ENCODE peak calls at places on chromosomes 5 and 9, in six cellular contexts. One of them, this sample, is unnamed.

GRCh38 chr5:163645421-163646416 is 140.3 kb downstream of the MAT2B start:
- DNase-seq in cardiac fibroblast: no peak
- DNase-seq in CD8-positive, alpha-beta T cell: no peak
- DNase-seq in astrocyte of the spinal cord: no peak
- DNase-seq in tibial nerve: no peak
- DNase-seq in GM06990: no peak
- DNase-seq in this sample: no peak

GRCh38 chr9:19698960-19699359 is 89.9 kb downstream of the SLC24A2 start:
- DNase-seq in cardiac fibroblast: no peak
- DNase-seq in CD8-positive, alpha-beta T cell: no peak
- DNase-seq in astrocyte of the spinal cord: no peak
- DNase-seq in tibial nerve: no peak
- DNase-seq in GM06990: no peak
- DNase-seq in this sample: no peak

GRCh38 chr5:157977957-157978505 is 119.1 kb upstream of the CLINT1 start:
- DNase-seq in cardiac fibroblast: no peak
- DNase-seq in CD8-positive, alpha-beta T cell: no peak
- DNase-seq in astrocyte of the spinal cord: no peak
- DNase-seq in tibial nerve: no peak
- DNase-seq in GM06990: no peak
- DNase-seq in this sample: no peak

GRCh38 chr9:7996558-7996957 is 197.0 kb upstream of the DMAC1 start:
- DNase-seq in cardiac fibroblast: no peak
- DNase-seq in CD8-positive, alpha-beta T cell: no peak
- DNase-seq in astrocyte of the spinal cord: no peak
- DNase-seq in tibial nerve: no peak
- DNase-seq in GM06990: no peak
- DNase-seq in this sample: no peak

GRCh38 chr5:36301858-36302603 is at the start of gene RANBP3L:
- DNase-seq in cardiac fibroblast: peak
- DNase-seq in CD8-positive, alpha-beta T cell: no peak
- DNase-seq in astrocyte of the spinal cord: peak
- DNase-seq in tibial nerve: no peak
- DNase-seq in GM06990: no peak
- DNase-seq in this sample: peak

GRCh38 chr5:132065351-132065937 is 5.0 kb downstream of the IL3 start:
- DNase-seq in cardiac fibroblast: peak
- DNase-seq in CD8-positive, alpha-beta T cell: no peak
- DNase-seq in astrocyte of the spinal cord: peak
- DNase-seq in tibial nerve: no peak
- DNase-seq in GM06990: peak
- DNase-seq in this sample: no peak

GRCh38 chr5:43386960-43387362 is 25.2 kb downstream of the CCL28 start:
- DNase-seq in cardiac fibroblast: peak
- DNase-seq in CD8-positive, alpha-beta T cell: no peak
- DNase-seq in astrocyte of the spinal cord: no peak
- DNase-seq in tibial nerve: no peak
- DNase-seq in GM06990: peak
- DNase-seq in this sample: no peak

GRCh38 chr5:102807878-102808502 is 52.9 kb downstream of the PAM start:
- DNase-seq in cardiac fibroblast: peak
- DNase-seq in CD8-positive, alpha-beta T cell: no peak
- DNase-seq in astrocyte of the spinal cord: peak
- DNase-seq in tibial nerve: no peak
- DNase-seq in GM06990: no peak
- DNase-seq in this sample: peak

GRCh38 chr5:178382689-178383276 is 150.2 kb upstream of the PHYKPL start:
- DNase-seq in cardiac fibroblast: no peak
- DNase-seq in CD8-positive, alpha-beta T cell: no peak
- DNase-seq in astrocyte of the spinal cord: no peak
- DNase-seq in tibial nerve: no peak
- DNase-seq in GM06990: no peak
- DNase-seq in this sample: no peak

GRCh38 chr9:91817493-91818225 is 132.4 kb downstream of the ROR2 start:
- DNase-seq in cardiac fibroblast: peak
- DNase-seq in CD8-positive, alpha-beta T cell: no peak
- DNase-seq in astrocyte of the spinal cord: peak
- DNase-seq in tibial nerve: no peak
- DNase-seq in GM06990: no peak
- DNase-seq in this sample: peak

GRCh38 chr5:112350626-112351025 is 68.5 kb downstream of the EPB41L4A start:
- DNase-seq in cardiac fibroblast: no peak
- DNase-seq in CD8-positive, alpha-beta T cell: no peak
- DNase-seq in astrocyte of the spinal cord: no peak
- DNase-seq in tibial nerve: no peak
- DNase-seq in GM06990: no peak
- DNase-seq in this sample: no peak

GRCh38 chr5:82335807-82336206 is 57.7 kb upstream of the RPS23 start:
- DNase-seq in cardiac fibroblast: peak
- DNase-seq in CD8-positive, alpha-beta T cell: no peak
- DNase-seq in astrocyte of the spinal cord: no peak
- DNase-seq in tibial nerve: no peak
- DNase-seq in GM06990: no peak
- DNase-seq in this sample: peak

GRCh38 chr9:6759114-6759977 is 1.6 kb downstream of the KDM4C start:
- DNase-seq in cardiac fibroblast: peak
- DNase-seq in CD8-positive, alpha-beta T cell: no peak
- DNase-seq in astrocyte of the spinal cord: peak
- DNase-seq in tibial nerve: no peak
- DNase-seq in GM06990: no peak
- DNase-seq in this sample: peak

GRCh38 chr5:149221731-149222342 is 49.8 kb upstream of the AFAP1L1 start:
- DNase-seq in cardiac fibroblast: peak
- DNase-seq in CD8-positive, alpha-beta T cell: no peak
- DNase-seq in astrocyte of the spinal cord: peak
- DNase-seq in tibial nerve: no peak
- DNase-seq in GM06990: no peak
- DNase-seq in this sample: no peak

GRCh38 chr5:158127536-158127935 is 268.6 kb upstream of the CLINT1 start:
- DNase-seq in cardiac fibroblast: no peak
- DNase-seq in CD8-positive, alpha-beta T cell: no peak
- DNase-seq in astrocyte of the spinal cord: no peak
- DNase-seq in tibial nerve: no peak
- DNase-seq in GM06990: no peak
- DNase-seq in this sample: no peak

GRCh38 chr9:92480332-92480771 is 2.0 kb downstream of the ASPN start:
- DNase-seq in cardiac fibroblast: peak
- DNase-seq in CD8-positive, alpha-beta T cell: no peak
- DNase-seq in astrocyte of the spinal cord: peak
- DNase-seq in tibial nerve: no peak
- DNase-seq in GM06990: no peak
- DNase-seq in this sample: peak

GRCh38 chr5:675876-676698 is 17.1 kb downstream of the TPPP start:
- DNase-seq in cardiac fibroblast: no peak
- DNase-seq in CD8-positive, alpha-beta T cell: no peak
- DNase-seq in astrocyte of the spinal cord: no peak
- DNase-seq in tibial nerve: no peak
- DNase-seq in GM06990: no peak
- DNase-seq in this sample: no peak

GRCh38 chr5:169861934-169862333 is 118.4 kb downstream of the INSYN2B start:
- DNase-seq in cardiac fibroblast: peak
- DNase-seq in CD8-positive, alpha-beta T cell: no peak
- DNase-seq in astrocyte of the spinal cord: peak
- DNase-seq in tibial nerve: no peak
- DNase-seq in GM06990: no peak
- DNase-seq in this sample: peak

GRCh38 chr5:176816043-176816745 is 5.8 kb downstream of the UNC5A start:
- DNase-seq in cardiac fibroblast: no peak
- DNase-seq in CD8-positive, alpha-beta T cell: no peak
- DNase-seq in astrocyte of the spinal cord: no peak
- DNase-seq in tibial nerve: no peak
- DNase-seq in GM06990: no peak
- DNase-seq in this sample: no peak

GRCh38 chr9:105698348-105698747 is 4.0 kb downstream of the TMEM38B start:
- DNase-seq in cardiac fibroblast: no peak
- DNase-seq in CD8-positive, alpha-beta T cell: no peak
- DNase-seq in astrocyte of the spinal cord: no peak
- DNase-seq in tibial nerve: no peak
- DNase-seq in GM06990: no peak
- DNase-seq in this sample: no peak

DNA sequence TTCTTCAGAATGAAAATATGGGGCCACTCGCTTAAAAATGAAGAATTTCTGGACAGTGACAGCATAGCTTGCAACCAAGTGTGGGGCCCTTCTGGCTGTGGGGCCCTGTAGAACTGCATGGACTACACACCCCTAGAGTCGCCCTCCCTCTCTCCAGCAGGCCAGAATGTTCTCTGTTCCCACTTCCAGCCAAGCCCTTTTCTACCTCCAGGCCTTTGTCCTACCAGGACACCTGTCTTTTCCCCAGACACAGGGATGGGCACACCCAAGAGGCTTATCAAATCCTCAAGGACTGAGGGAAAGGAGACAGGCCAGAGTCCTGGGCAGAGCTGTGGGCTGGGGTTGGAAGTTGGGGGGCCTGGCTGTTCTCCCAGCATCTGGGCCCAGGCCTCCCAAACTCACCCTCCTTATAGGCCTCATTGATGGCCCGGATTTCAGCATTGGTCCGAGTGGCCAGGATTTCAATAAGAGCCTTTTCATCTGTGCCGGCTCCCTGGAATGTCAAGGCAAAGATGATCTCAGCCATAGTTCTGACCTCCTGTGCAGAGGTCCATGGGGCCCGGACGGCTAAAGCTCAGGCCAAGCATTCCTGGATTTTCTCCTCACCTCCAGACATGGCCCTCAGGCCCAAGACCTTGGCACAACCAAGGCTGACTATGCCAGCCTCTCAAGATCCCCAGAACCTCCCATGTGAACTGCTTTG is 38.2 kb upstream of the TNIP1 start:
- DNase-seq in cardiac fibroblast: no peak
- DNase-seq in CD8-positive, alpha-beta T cell: no peak
- DNase-seq in astrocyte of the spinal cord: no peak
- DNase-seq in tibial nerve: no peak
- DNase-seq in GM06990: no peak
- DNase-seq in this sample: no peak
- H3K4me3 ChIP-seq in cardiac fibroblast: no peak
- H3K4me3 ChIP-seq in CD8-positive, alpha-beta T cell: no peak
- H3K4me3 ChIP-seq in astrocyte of the spinal cord: no peak
- H3K4me3 ChIP-seq in tibial nerve: no peak
- H3K4me3 ChIP-seq in GM06990: no peak
- H3K4me3 ChIP-seq in this sample: no peak

GRCh38 chr5:180289966-180290365 is 1.9 kb downstream of the MAPK9 start:
- DNase-seq in cardiac fibroblast: no peak
- DNase-seq in CD8-positive, alpha-beta T cell: no peak
- DNase-seq in astrocyte of the spinal cord: no peak
- DNase-seq in tibial nerve: no peak
- DNase-seq in GM06990: no peak
- DNase-seq in this sample: no peak

GRCh38 chr5:180291943-180292831 is at the start of gene MAPK9:
- DNase-seq in cardiac fibroblast: peak
- DNase-seq in CD8-positive, alpha-beta T cell: peak
- DNase-seq in astrocyte of the spinal cord: peak
- DNase-seq in tibial nerve: peak
- DNase-seq in GM06990: peak
- DNase-seq in this sample: peak

GRCh38 chr5:180289433-180289832 is 2.5 kb downstream of the MAPK9 start:
- DNase-seq in cardiac fibroblast: no peak
- DNase-seq in CD8-positive, alpha-beta T cell: no peak
- DNase-seq in astrocyte of the spinal cord: no peak
- DNase-seq in tibial nerve: no peak
- DNase-seq in GM06990: no peak
- DNase-seq in this sample: no peak

GRCh38 chr5:180290568-180291233 is 1.2 kb downstream of the MAPK9 start:
- DNase-seq in cardiac fibroblast: no peak
- DNase-seq in CD8-positive, alpha-beta T cell: no peak
- DNase-seq in astrocyte of the spinal cord: no peak
- DNase-seq in tibial nerve: no peak
- DNase-seq in GM06990: no peak
- DNase-seq in this sample: no peak

DNA sequence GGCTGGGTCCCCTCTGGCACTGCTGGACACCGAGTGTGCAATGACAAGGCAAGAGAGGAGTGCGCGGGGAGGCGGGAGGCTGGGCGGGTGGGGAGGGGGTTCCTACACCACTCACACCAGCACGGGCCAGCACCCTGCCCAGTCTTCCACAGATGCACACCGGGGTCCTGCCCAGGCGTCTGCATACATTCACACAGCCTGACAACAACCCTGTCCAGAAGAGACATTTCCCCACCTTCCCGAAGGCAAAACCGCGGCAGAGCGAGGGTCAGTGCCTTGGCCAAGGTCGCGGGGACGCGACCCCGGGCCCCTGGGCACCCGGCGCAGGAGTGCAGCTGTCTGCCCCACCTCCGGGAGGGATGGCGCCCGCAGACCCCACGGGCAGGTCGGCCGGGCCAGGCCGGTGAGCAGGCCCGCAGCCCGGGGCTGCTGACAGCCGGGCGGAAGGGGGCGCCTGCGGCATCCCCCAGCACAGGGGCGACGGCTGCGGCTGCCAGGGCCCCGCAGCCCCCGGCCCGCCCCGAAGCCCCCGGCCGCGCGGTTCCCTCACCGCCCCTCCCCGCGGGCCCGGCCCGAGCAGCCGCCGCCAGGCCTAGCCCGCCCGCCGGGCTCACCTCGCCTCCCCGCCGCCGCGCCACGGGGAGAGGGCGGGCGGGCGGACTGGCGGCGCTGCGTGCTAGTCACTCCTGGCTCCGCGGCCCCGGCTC is 496 bp downstream of the MAPK9 start:
- DNase-seq in cardiac fibroblast: no peak
- DNase-seq in CD8-positive, alpha-beta T cell: no peak
- DNase-seq in astrocyte of the spinal cord: no peak
- DNase-seq in tibial nerve: no peak
- DNase-seq in GM06990: peak
- DNase-seq in this sample: no peak
- TF ChIP-seq CTCF in cardiac fibroblast: no peak
- TF ChIP-seq CTCF in CD8-positive, alpha-beta T cell: no peak
- TF ChIP-seq CTCF in astrocyte of the spinal cord: peak
- TF ChIP-seq CTCF in tibial nerve: peak
- TF ChIP-seq CTCF in GM06990: no peak
- TF ChIP-seq CTCF in this sample: peak

GRCh38 chr5:88675758-88676636 is 207.0 kb downstream of the MEF2C start:
- DNase-seq in cardiac fibroblast: peak
- DNase-seq in CD8-positive, alpha-beta T cell: no peak
- DNase-seq in astrocyte of the spinal cord: peak
- DNase-seq in tibial nerve: no peak
- DNase-seq in GM06990: peak
- DNase-seq in this sample: no peak

GRCh38 chr5:88675159-88675757 is 207.7 kb downstream of the MEF2C start:
- DNase-seq in cardiac fibroblast: no peak
- DNase-seq in CD8-positive, alpha-beta T cell: no peak
- DNase-seq in astrocyte of the spinal cord: peak
- DNase-seq in tibial nerve: no peak
- DNase-seq in GM06990: no peak
- DNase-seq in this sample: no peak

GRCh38 chr5:88672644-88673493 is 210.1 kb downstream of the MEF2C start:
- DNase-seq in cardiac fibroblast: no peak
- DNase-seq in CD8-positive, alpha-beta T cell: no peak
- DNase-seq in astrocyte of the spinal cord: peak
- DNase-seq in tibial nerve: no peak
- DNase-seq in GM06990: no peak
- DNase-seq in this sample: no peak

GRCh38 chr5:88676637-88677481 is 206.1 kb downstream of the MEF2C start:
- DNase-seq in cardiac fibroblast: no peak
- DNase-seq in CD8-positive, alpha-beta T cell: no peak
- DNase-seq in astrocyte of the spinal cord: peak
- DNase-seq in tibial nerve: no peak
- DNase-seq in GM06990: no peak
- DNase-seq in this sample: no peak

GRCh38 chr5:88674262-88675158 is 208.5 kb downstream of the MEF2C start:
- DNase-seq in cardiac fibroblast: peak
- DNase-seq in CD8-positive, alpha-beta T cell: no peak
- DNase-seq in astrocyte of the spinal cord: peak
- DNase-seq in tibial nerve: no peak
- DNase-seq in GM06990: peak
- DNase-seq in this sample: no peak
- H3K4me3 ChIP-seq in cardiac fibroblast: peak
- H3K4me3 ChIP-seq in CD8-positive, alpha-beta T cell: peak
- H3K4me3 ChIP-seq in astrocyte of the spinal cord: peak
- H3K4me3 ChIP-seq in tibial nerve: peak
- H3K4me3 ChIP-seq in GM06990: peak
- H3K4me3 ChIP-seq in this sample: peak

GRCh38 chr9:108443741-108444140 is 412.0 kb downstream of the ACTL7B start:
- DNase-seq in cardiac fibroblast: peak
- DNase-seq in CD8-positive, alpha-beta T cell: no peak
- DNase-seq in astrocyte of the spinal cord: peak
- DNase-seq in tibial nerve: no peak
- DNase-seq in GM06990: no peak
- DNase-seq in this sample: no peak
- TF ChIP-seq CTCF in cardiac fibroblast: no peak
- TF ChIP-seq CTCF in CD8-positive, alpha-beta T cell: no peak
- TF ChIP-seq CTCF in astrocyte of the spinal cord: no peak
- TF ChIP-seq CTCF in tibial nerve: no peak
- TF ChIP-seq CTCF in GM06990: no peak
- TF ChIP-seq CTCF in this sample: peak